ENCODE peak calls at places on chromosomes 7 and 10, in eight cellular contexts. Z is fibroblast of the aortic adventitia; W is pancreas; N is CD8-positive, alpha-beta T cell; F is fibroblast of pulmonary artery; K is AG10803; Q is astrocyte of the spinal cord; B is A673. T is an unnamed sample.

GRCh38 chr7:19560111-19560883 is 148.5 kb downstream of the POLR1F start:
- DNase-seq in Z (peak; percentile 15), W (no peak), N (no peak), F (peak; percentile 66), K (peak; percentile 47), Q (peak; percentile 92), B (no peak), T (peak; percentile 86)

GRCh38 chr10:102777696-102778530 is 34.2 kb downstream of the WBP1L start:
- DNase-seq in Z (no peak), W (no peak), N (no peak), F (no peak), K (no peak), Q (no peak), B (no peak), T (no peak)

GRCh38 chr10:102835007-102835482 is 2.2 kb downstream of the CYP17A1 start:
- DNase-seq in Z (peak; percentile 85), W (peak; percentile 71), N (peak; percentile 77), F (peak; percentile 83), K (peak; percentile 66), Q (peak; percentile 63), B (peak; percentile 86), T (no peak)

GRCh38 chr10:95467162-95467599 is 94.0 kb downstream of the SORBS1 start:
- DNase-seq in Z (no peak), W (peak; percentile 55), N (no peak), F (peak; percentile 56), K (peak; percentile 15), Q (peak; percentile 63), B (no peak), T (no peak)

GRCh38 chr10:126872768-126873167 is 32.5 kb upstream of the DOCK1 start:
- DNase-seq in Z (peak; percentile 42), W (no peak), N (no peak), F (no peak), K (no peak), Q (peak; percentile 48), B (peak; percentile 60), T (no peak)

GRCh38 chr10:58189269-58189668 is 78.4 kb downstream of the IPMK start:
- DNase-seq in Z (peak; percentile 74), W (no peak), N (no peak), F (peak; percentile 13), K (peak; percentile 42), Q (peak; percentile 55), B (no peak), T (no peak)

GRCh38 chr7:31056775-31057346 is 4.8 kb downstream of the ADCYAP1R1 start:
- DNase-seq in Z (no peak), W (no peak), N (no peak), F (no peak), K (no peak), Q (no peak), B (no peak), T (no peak)

GRCh38 chr7:94244760-94245159 is 149.9 kb upstream of the COL1A2 start:
- DNase-seq in Z (no peak), W (no peak), N (no peak), F (no peak), K (peak; percentile 11), Q (no peak), B (no peak), T (no peak)

GRCh38 chr7:105768898-105769507 is 107.4 kb downstream of the ATXN7L1 start:
- DNase-seq in Z (no peak), W (no peak), N (no peak), F (no peak), K (no peak), Q (no peak), B (no peak), T (no peak)

GRCh38 chr10:132273966-132274365 is 33.8 kb downstream of the STK32C start:
- DNase-seq in Z (no peak), W (peak; percentile 25), N (no peak), F (no peak), K (no peak), Q (no peak), B (no peak), T (no peak)

GRCh38 chr10:126519188-126519587 is 130.9 kb upstream of the ADAM12 start:
- DNase-seq in Z (peak; percentile 20), W (no peak), N (no peak), F (no peak), K (no peak), Q (no peak), B (no peak), T (no peak)

DNA sequence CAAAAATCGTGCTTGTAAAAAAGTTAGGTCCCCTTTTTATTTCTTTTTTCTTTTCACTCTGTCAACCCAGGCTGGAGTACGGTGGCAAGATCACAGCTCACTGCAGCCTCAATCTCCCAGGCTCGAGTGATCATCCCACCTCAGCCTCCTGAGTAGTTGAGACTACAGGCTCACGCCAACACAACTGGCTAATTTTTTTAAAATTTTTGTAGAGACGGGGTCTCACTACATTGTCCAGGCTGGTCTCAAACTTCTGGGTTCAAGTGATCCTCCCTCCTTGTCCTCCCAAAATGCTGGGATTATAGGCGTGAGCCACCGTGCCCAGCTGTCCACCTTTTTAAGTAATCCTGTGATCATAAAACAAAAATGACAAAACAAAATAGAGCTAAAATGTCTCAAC is 19.4 kb upstream of the ARHGAP12 start:
- DNase-seq in Z (no peak), W (no peak), N (no peak), F (no peak), K (no peak), Q (no peak), B (no peak), T (no peak)
- H3K4me3 ChIP-seq in Z (no peak overlapping the region), W (peak overlapping the region; percentile 16), N (no peak overlapping the region), F (no peak overlapping the region), K (peak overlapping the region; percentile 8), Q (no peak overlapping the region), B (no peak overlapping the region), T (no peak overlapping the region)

GRCh38 chr7:150736864-150737263 is 354 bp upstream of the GIMAP5 start:
- DNase-seq in Z (no peak), W (no peak), N (no peak), F (no peak), K (no peak), Q (no peak), B (no peak), T (no peak)

GRCh38 chr7:150740053-150740452 is 2.8 kb downstream of the GIMAP5 start:
- DNase-seq in Z (no peak), W (no peak), N (no peak), F (no peak), K (no peak), Q (no peak), B (no peak), T (no peak)

GRCh38 chr7:150737265-150738055 is at the start of gene GIMAP5:
- DNase-seq in Z (no peak), W (no peak), N (peak; percentile 68), F (no peak), K (no peak), Q (no peak), B (no peak), T (no peak)

GRCh38 chr7:150738092-150739044 is 1.1 kb downstream of the GIMAP5 start:
- DNase-seq in Z (no peak), W (no peak), N (no peak), F (no peak), K (no peak), Q (no peak), B (no peak), T (no peak)

DNA sequence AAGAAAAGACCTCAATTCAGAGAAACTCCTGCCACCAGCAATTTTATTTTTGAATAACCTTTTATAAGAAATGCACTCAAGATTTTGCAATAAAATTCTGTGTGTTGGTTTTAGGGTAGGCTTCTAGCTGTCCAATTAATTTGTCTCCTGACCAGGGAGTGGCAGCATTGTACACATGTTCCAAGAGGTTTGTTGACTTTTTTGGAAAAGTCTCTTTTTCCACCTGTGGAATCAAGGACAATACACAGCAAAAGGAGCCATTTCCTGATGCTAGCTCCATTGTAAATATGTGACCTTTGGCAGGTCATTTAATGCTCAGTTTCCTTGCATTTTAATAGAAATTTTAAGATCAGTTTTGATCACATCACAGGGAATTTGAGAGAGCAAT is 1.8 kb downstream of the GIMAP5 start:
- DNase-seq in Z (no peak), W (no peak), N (no peak), F (no peak), K (no peak), Q (no peak), B (no peak), T (no peak)
- TF ChIP-seq CTCF in Z (no peak), W (no peak), N (no peak), F (no peak), K (no peak), Q (no peak), B (peak; percentile 35), T (peak; percentile 2)

GRCh38 chr10:133324198-133324792 is 12.4 kb downstream of the CALY start:
- DNase-seq in Z (peak; percentile 49), W (peak; percentile 87), N (peak; percentile 54), F (peak; percentile 42), K (peak; percentile 38), Q (peak; percentile 20), B (peak; percentile 67), T (no peak)
- H3K4me3 ChIP-seq in Z (peak overlapping the region; percentile 33), W (no peak overlapping the region), N (no peak overlapping the region), F (no peak overlapping the region), K (no peak overlapping the region), Q (no peak overlapping the region), B (peak overlapping the region; percentile 26), T (peak overlapping the region; percentile 48)

GRCh38 chr7:106914018-106914607 is 49.0 kb downstream of the PIK3CG start:
- DNase-seq in Z (no peak), W (no peak), N (no peak), F (no peak), K (no peak), Q (no peak), B (no peak), T (no peak)

GRCh38 chr7:106915873-106916272 is 50.8 kb downstream of the PIK3CG start:
- DNase-seq in Z (no peak), W (no peak), N (no peak), F (no peak), K (no peak), Q (no peak), B (no peak), T (no peak)

GRCh38 chr7:106916689-106917088 is 51.6 kb downstream of the PIK3CG start:
- DNase-seq in Z (peak; percentile 6), W (no peak), N (no peak), F (no peak), K (peak; percentile 51), Q (peak; percentile 5), B (peak; percentile 49), T (no peak)

GRCh38 chr7:106915407-106915806 is 50.3 kb downstream of the PIK3CG start:
- DNase-seq in Z (no peak), W (no peak), N (no peak), F (no peak), K (no peak), Q (no peak), B (no peak), T (no peak)

DNA sequence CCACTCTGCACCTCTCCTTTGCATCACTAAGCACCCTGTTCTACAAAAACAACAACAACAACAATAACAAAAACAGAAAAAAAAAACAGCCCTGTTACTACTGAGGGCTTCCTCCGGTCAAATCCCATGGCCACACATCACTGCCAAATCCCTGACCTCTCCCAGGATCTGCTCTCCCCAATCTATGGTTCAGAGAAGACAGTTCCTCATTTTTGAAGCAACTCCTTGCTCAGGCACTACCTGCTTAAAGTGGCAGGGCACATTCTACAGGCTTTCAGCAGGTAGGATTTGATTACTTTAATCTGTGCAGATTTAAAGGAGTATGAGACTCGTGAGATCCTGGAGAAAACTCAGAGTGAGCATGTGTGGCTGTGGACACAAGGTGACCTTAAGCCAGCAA is 46.9 kb downstream of the PIK3CG start:
- DNase-seq in Z (no peak), W (no peak), N (no peak), F (no peak), K (no peak), Q (no peak), B (no peak), T (no peak)
- TF ChIP-seq CTCF in Z (no peak), W (no peak), N (no peak), F (no peak), K (no peak), Q (no peak), B (no peak), T (no peak)

GRCh38 chr10:43203491-43204393 is 63.1 kb downstream of the RASGEF1A start:
- DNase-seq in Z (no peak), W (peak; percentile 84), N (no peak), F (peak; percentile 15), K (no peak), Q (no peak), B (no peak), T (no peak)
- H3K4me3 ChIP-seq in Z (peak overlapping the region; percentile 22), W (peak overlapping the region; percentile 41), N (no peak overlapping the region), F (peak overlapping the region; percentile 42), K (no peak overlapping the region), Q (no peak overlapping the region), B (no peak overlapping the region), T (peak overlapping the region; percentile 33)